ENCODE peak calls at places on chromosomes 1 and 21, in four cellular contexts. V, H, P and S are unnamed samples.

GRCh38 chr21:38494254-38494648 is 4.0 kb downstream of the ERG start:
- DNase-seq in V (no peak), H (no peak), P (no peak), S (no peak)

GRCh38 chr1:177278626-177279390 is 108.0 kb downstream of the BRINP2 start:
- DNase-seq in V (no peak), H (no peak), P (no peak), S (no peak)

GRCh38 chr1:1332031-1332755 is 1.1 kb downstream of the TAS1R3 start:
- DNase-seq in V (no peak), H (no peak), P (no peak), S (no peak)

GRCh38 chr1:189657715-189658114 is 819.9 kb downstream of the BRINP3 start:
- DNase-seq in V (no peak), H (no peak), P (peak), S (no peak)

GRCh38 chr1:159030865-159031472 is 21.3 kb downstream of the IFI16 start:
- DNase-seq in V (no peak), H (no peak), P (no peak), S (no peak)

GRCh38 chr1:231534703-231535159 is 6.3 kb downstream of the TSNAX start:
- DNase-seq in V (no peak), H (no peak), P (no peak), S (no peak)

GRCh38 chr1:201397675-201398074 is 1.4 kb downstream of the LAD1 start:
- DNase-seq in V (no peak), H (no peak), P (peak), S (no peak)

GRCh38 chr21:36859744-36860501 is 106.5 kb downstream of the HLCS start:
- DNase-seq in V (peak), H (no peak), P (peak), S (peak)

GRCh38 chr1:175900171-175900570 is 156.8 kb upstream of the TNR start:
- DNase-seq in V (no peak), H (no peak), P (no peak), S (no peak)

GRCh38 chr1:164559342-164560070 is 522 bp downstream of the PBX1 start:
- DNase-seq in V (no peak), H (no peak), P (peak), S (no peak)

GRCh38 chr1:161779393-161779792 is 13.3 kb downstream of the ATF6 start:
- DNase-seq in V (no peak), H (no peak), P (no peak), S (no peak)

GRCh38 chr1:45340816-45341215 is 576 bp upstream of the MUTYH start:
- DNase-seq in V (no peak), H (no peak), P (peak), S (peak)

GRCh38 chr1:145711213-145711651 is 4.1 kb upstream of the PDZK1 start:
- DNase-seq in V (no peak), H (no peak), P (peak), S (no peak)

GRCh38 chr1:10430216-10431064 is at the start of gene CENPS:
- DNase-seq in V (peak), H (peak), P (peak), S (peak)

GRCh38 chr1:197683895-197684553 is 91.3 kb downstream of the DENND1B start:
- DNase-seq in V (peak), H (no peak), P (no peak), S (no peak)

GRCh38 chr21:44869860-44870747 is 3.4 kb downstream of the PTTG1IP start:
- DNase-seq in V (no peak), H (no peak), P (peak), S (no peak)
- TF ChIP-seq FOXK2 in V (no peak), H (no peak), P (peak), S (no peak)

DNA sequence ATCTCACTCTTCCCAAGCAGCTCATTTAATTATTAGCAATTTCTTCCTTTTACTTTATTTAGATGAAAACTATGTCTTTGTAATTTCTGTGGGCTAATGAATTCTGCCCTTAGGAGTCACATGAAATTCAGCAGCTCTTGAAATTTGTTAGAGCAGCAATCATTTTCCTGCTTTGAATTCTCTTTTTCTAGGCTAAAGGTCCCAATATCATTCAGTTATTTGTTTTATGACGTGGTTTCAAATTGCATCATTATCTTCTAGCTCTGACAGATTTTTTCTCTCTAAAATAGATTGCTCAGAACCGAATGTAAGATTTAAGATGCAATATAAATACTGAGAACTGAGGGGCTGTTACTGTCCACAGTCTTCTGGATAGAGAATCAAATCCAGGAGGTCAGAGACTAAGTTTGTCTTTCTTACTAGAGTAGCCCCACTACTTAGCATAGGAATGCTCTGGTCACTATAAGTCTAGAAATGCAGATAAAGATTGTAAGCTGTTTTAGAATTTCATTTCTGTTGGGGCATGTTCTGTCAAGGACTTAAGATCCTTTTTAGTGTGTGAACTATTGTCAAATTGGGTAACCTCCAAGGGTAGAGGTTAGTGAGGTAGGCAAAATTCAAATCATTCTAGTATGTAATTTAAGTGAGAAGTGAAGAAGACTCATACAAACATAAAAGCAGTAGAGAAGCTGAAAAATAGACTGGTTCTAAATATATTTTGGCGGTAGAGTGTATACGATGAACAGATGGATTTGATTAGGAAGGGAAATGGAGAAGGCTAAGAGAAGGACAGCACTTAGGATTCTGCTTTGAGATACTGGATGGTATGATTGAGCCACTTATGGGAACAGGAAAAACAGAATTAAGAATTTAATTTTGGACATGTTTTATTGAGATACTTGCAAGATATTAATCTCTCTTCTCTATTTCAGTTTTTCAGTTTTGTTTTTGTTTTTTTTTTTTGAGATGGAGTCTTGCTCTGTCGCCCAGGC is 59.8 kb downstream of the EPB41 start:
- DNase-seq in V (no peak), H (no peak), P (no peak), S (no peak)
- TF ChIP-seq FOXK2 in V (no peak), H (no peak), P (no peak), S (no peak)

GRCh38 chr1:179169616-179170467 is 59.6 kb downstream of the ABL2 start:
- DNase-seq in V (no peak), H (no peak), P (no peak), S (no peak)
- TF ChIP-seq FOXK2 in V (no peak), H (no peak), P (no peak), S (no peak)

DNA sequence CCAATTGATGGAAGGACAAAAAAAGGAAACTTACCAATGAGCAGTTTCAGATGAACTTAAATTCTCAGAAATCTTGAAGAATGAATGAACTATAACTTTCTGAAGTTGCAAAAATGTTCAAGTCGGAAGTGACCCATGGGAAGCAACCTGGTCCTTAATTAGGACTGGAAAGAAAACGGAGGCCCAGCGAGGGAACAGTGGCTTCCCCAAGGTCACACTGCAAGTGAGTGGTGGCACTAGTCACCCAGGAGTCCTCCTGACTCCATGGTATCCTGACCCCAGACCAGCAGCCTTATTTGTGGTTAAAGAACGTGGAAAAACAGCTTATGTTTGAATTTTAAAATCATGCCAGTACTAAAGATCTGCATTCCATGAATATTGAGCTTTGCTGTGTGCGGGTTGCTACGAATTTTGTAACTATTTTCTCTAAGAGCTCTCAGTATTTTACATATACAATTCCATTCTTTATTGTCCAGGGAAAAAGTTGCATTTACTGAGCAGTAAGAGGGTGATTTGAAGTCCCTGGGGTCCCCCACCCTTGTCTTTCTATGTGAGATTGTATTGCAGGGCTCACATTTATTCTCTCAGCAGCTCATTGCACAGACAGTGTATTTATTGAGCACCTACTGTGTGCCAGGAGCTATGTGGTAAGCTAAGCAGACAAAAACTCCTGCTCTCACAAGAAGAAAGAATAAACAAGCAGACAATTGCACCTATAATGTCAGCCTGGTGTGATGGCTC is 61.5 kb upstream of the ATP5PO start:
- DNase-seq in V (no peak), H (no peak), P (peak), S (no peak)
- TF ChIP-seq FOXK2 in V (no peak), H (no peak), P (no peak), S (no peak)

GRCh38 chr1:208525417-208525816 is 281.2 kb upstream of the PLXNA2 start:
- DNase-seq in V (no peak), H (no peak), P (no peak), S (no peak)
- TF ChIP-seq FOXK2 in V (no peak), H (no peak), P (no peak), S (no peak)

DNA sequence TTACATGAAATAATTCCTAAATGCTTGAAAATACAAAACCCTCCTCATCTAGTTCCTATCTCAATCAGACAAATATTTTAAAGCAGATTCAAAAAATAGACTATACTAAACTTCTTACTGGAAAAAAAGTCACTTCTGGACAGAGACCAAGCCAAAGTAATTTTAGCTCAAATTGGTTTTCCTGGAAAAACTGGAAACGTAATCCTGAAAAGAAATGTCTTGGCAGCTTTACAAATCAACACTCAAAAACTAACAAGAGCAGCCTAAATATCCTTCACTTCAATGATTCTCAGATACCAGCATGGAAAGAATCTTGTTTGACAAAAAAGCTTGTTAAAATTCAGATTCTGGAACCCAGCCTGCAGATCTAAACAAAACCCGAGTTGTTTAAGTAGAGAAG is 9.1 kb upstream of the GPR88 start:
- DNase-seq in V (no peak), H (no peak), P (no peak), S (no peak)
- TF ChIP-seq FOXK2 in V (no peak), H (no peak), P (no peak), S (no peak)

DNA sequence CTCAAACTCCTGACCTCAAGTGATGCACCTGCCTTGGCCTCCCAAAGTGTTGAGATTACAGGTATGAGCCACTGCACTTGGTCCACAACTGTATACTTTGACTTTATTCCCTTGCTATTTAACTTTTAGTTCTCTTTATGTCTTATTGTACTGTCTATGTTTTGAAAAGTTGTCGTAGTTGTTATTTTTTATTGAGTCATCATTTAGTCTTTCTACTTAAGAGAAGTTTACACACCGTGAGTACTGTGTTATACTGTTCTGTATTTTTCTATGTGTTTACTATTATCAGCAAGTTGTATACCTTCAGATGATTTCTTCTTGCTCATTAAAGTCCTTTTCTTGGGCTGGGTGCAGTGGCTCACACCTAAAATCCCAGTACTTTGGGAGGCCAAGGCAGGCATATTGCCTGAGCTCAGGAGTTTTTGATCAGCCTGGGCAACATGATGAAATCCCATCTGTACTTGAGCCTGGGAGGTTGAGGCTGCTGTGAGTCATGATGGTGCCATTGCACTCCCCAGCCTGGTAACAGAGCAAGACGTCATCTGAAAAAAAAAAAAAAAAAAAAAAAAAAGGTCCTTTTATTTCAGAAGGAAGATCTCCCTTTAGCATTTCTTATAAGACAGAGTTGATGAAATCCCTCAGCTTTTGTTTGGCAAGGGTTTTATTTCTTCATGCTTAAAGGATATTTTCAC is 47.7 kb downstream of the TNFSF18 start:
- DNase-seq in V (no peak), H (no peak), P (no peak), S (no peak)
- TF ChIP-seq FOXK2 in V (no peak), H (no peak), P (no peak), S (no peak)

GRCh38 chr1:117574206-117574835 is 31.5 kb upstream of the TENT5C start:
- DNase-seq in V (no peak), H (no peak), P (peak), S (no peak)

GRCh38 chr1:117570988-117571409 is 34.8 kb upstream of the TENT5C start:
- DNase-seq in V (no peak), H (no peak), P (no peak), S (no peak)

GRCh38 chr1:117571496-117571895 is 34.4 kb upstream of the TENT5C start:
- DNase-seq in V (no peak), H (no peak), P (no peak), S (no peak)

GRCh38 chr1:117573386-117574040 is 32.3 kb upstream of the TENT5C start:
- DNase-seq in V (no peak), H (no peak), P (no peak), S (no peak)

DNA sequence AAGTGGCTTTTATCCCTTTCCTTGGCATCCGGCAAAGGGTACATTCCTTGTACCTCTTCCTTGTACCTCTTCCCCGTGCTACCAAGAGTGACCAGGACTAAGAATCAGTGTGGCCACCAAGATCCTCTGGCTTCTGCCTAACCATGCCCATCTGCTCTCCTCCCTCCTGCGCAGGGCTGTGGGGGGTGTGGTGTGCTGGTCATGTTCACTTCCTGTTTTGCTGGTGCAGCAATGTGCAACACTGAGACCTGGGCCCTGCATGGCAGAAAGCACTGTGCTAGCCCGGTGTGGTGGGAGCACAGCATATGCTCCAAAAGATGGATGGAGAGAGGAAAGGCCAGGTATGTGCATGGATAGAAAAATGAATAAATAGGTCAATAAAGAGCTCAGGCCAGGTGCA is 33.3 kb upstream of the TENT5C start:
- DNase-seq in V (no peak), H (no peak), P (no peak), S (no peak)
- TF ChIP-seq FOXK2 in V (no peak), H (no peak), P (no peak), S (no peak)

GRCh38 chr1:15700510-15700909 is 16.4 kb downstream of the PLEKHM2 start:
- DNase-seq in V (no peak), H (no peak), P (no peak), S (no peak)
- TF ChIP-seq FOXK2 in V (no peak), H (no peak), P (no peak), S (no peak)

DNA sequence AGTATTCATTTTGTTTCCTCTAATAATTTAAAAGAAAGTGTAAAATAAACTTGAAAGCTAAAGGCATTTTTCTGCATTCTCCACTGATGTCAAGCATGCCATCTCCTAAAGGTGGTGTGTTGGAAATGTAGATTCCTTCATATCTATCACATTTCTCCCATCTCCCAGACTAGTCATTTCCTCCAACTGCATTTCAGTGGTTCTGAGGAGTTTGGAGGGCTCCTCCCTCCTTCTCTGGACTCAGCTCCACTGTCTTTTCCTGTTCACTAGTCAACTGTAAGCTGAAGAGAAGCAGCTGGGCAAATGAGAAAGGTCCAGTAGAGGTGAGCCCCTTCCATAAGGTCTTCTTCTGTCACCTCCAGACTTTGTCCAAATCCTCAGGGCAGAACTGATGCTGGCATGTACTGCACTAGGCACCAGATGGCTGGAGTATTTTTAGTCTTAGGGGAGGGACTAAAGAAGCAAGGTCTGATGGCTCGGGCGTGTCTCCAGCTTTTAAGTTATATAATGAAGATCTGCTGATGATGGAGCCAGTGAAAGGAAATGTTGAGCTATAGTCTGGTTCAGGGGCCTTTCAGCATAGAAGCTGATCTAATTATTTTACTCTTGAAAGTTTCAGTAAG is 186.1 kb downstream of the NTNG1 start:
- DNase-seq in V (no peak), H (no peak), P (no peak), S (no peak)
- TF ChIP-seq FOXK2 in V (no peak), H (no peak), P (no peak), S (no peak)